ENCODE peak calls at places on chromosome 15, in nine cellular contexts. S is lower lobe of right lung, W is HCT116, Q is fibroblast of mammary gland, J is PC-3, C is neuronal stem cell, I is H7, A is Peyer's patch, Y is Panc1. R is an unnamed sample.

GRCh38 chr15:74780983-74781672 is 752 bp upstream of the CSK start:
- DNase-seq in S (no peak), W (no peak), Q (peak), J (no peak), C (no peak), I (no peak), A (peak), Y (no peak), R (peak)

GRCh38 chr15:81386947-81387346 is 12.9 kb upstream of the TMC3 start:
- DNase-seq in S (no peak), W (no peak), Q (no peak), J (peak), C (no peak), I (no peak), A (no peak), Y (no peak), R (no peak)

GRCh38 chr15:49154799-49155109 is 645 bp downstream of the COPS2 start:
- DNase-seq in S (no peak), W (no peak), Q (no peak), J (no peak), C (no peak), I (no peak), A (no peak), Y (no peak), R (no peak)

GRCh38 chr15:38562278-38562677 is 2.3 kb downstream of the RASGRP1 start:
- DNase-seq in S (no peak), W (no peak), Q (no peak), J (no peak), C (no peak), I (peak), A (no peak), Y (no peak), R (no peak)

GRCh38 chr15:101201411-101202174 is 50.3 kb downstream of the CHSY1 start:
- DNase-seq in S (peak), W (peak), Q (peak), J (peak), C (peak), I (peak), A (peak), Y (peak), R (peak)

GRCh38 chr15:65192016-65192415 is 6.9 kb upstream of the CLPX start:
- DNase-seq in S (no peak), W (peak), Q (peak), J (peak), C (no peak), I (no peak), A (no peak), Y (no peak), R (peak)

GRCh38 chr15:73560501-73561117 is 72.6 kb downstream of the NPTN start:
- DNase-seq in S (no peak), W (peak), Q (peak), J (peak), C (no peak), I (no peak), A (no peak), Y (peak), R (peak)

GRCh38 chr15:52012210-52012609 is 6.8 kb upstream of the MAPK6 start:
- DNase-seq in S (no peak), W (no peak), Q (no peak), J (no peak), C (no peak), I (no peak), A (no peak), Y (no peak), R (no peak)

GRCh38 chr15:57596978-57597377 is 5.3 kb downstream of the MYZAP start:
- DNase-seq in S (no peak), W (no peak), Q (no peak), J (peak), C (no peak), I (no peak), A (no peak), Y (no peak), R (no peak)

GRCh38 chr15:60973637-60974415 is 255.3 kb downstream of the RORA start:
- DNase-seq in S (no peak), W (no peak), Q (peak), J (peak), C (peak), I (no peak), A (no peak), Y (no peak), R (peak)

GRCh38 chr15:66722757-66723540 is 20.9 kb downstream of the SMAD6 start:
- DNase-seq in S (no peak), W (no peak), Q (no peak), J (no peak), C (no peak), I (no peak), A (no peak), Y (no peak), R (no peak)

GRCh38 chr15:31295660-31296059 is 31.0 kb upstream of the KLF13 start:
- DNase-seq in S (no peak), W (no peak), Q (no peak), J (no peak), C (no peak), I (no peak), A (no peak), Y (no peak), R (no peak)

GRCh38 chr15:62749445-62749844 is 293.1 kb upstream of the TPM1 start:
- DNase-seq in S (no peak), W (no peak), Q (no peak), J (no peak), C (no peak), I (peak), A (no peak), Y (no peak), R (no peak)

GRCh38 chr15:29677871-29678431 is 144.3 kb downstream of the TJP1 start:
- DNase-seq in S (no peak), W (no peak), Q (no peak), J (no peak), C (no peak), I (no peak), A (no peak), Y (no peak), R (no peak)

GRCh38 chr15:57570994-57571393 is 20.7 kb upstream of the MYZAP start:
- DNase-seq in S (no peak), W (peak), Q (peak), J (peak), C (no peak), I (no peak), A (no peak), Y (no peak), R (no peak)

GRCh38 chr15:70383856-70384255 is 286.1 kb upstream of the TLE3 start:
- DNase-seq in S (no peak), W (no peak), Q (no peak), J (no peak), C (no peak), I (no peak), A (no peak), Y (no peak), R (no peak)

GRCh38 chr15:66682865-66683264 is 19.2 kb upstream of the SMAD6 start:
- DNase-seq in S (no peak), W (no peak), Q (peak), J (no peak), C (no peak), I (no peak), A (no peak), Y (no peak), R (no peak)

GRCh38 chr15:85407421-85408269 is 27.2 kb downstream of the AKAP13 start:
- DNase-seq in S (no peak), W (no peak), Q (peak), J (peak), C (no peak), I (no peak), A (no peak), Y (no peak), R (peak)

GRCh38 chr15:66901336-66902100 is 163.9 kb upstream of the SMAD3 start:
- DNase-seq in S (no peak), W (no peak), Q (peak), J (peak), C (no peak), I (no peak), A (no peak), Y (no peak), R (no peak)

GRCh38 chr15:100923076-100923475 is 3.9 kb downstream of the LRRK1 start:
- DNase-seq in S (no peak), W (no peak), Q (no peak), J (no peak), C (no peak), I (no peak), A (no peak), Y (no peak), R (no peak)

GRCh38 chr15:96344706-96345559 is 14.4 kb downstream of the NR2F2 start:
- DNase-seq in S (no peak), W (no peak), Q (no peak), J (no peak), C (no peak), I (peak), A (no peak), Y (no peak), R (no peak)

GRCh38 chr15:96342611-96343528 is 12.4 kb downstream of the NR2F2 start:
- DNase-seq in S (no peak), W (no peak), Q (peak), J (no peak), C (no peak), I (peak), A (no peak), Y (no peak), R (no peak)

GRCh38 chr15:96342143-96342466 is 11.6 kb downstream of the NR2F2 start:
- DNase-seq in S (no peak), W (no peak), Q (no peak), J (no peak), C (no peak), I (no peak), A (no peak), Y (no peak), R (no peak)

GRCh38 chr15:96344120-96344705 is 13.7 kb downstream of the NR2F2 start:
- DNase-seq in S (no peak), W (no peak), Q (no peak), J (no peak), C (no peak), I (peak), A (no peak), Y (no peak), R (no peak)

DNA sequence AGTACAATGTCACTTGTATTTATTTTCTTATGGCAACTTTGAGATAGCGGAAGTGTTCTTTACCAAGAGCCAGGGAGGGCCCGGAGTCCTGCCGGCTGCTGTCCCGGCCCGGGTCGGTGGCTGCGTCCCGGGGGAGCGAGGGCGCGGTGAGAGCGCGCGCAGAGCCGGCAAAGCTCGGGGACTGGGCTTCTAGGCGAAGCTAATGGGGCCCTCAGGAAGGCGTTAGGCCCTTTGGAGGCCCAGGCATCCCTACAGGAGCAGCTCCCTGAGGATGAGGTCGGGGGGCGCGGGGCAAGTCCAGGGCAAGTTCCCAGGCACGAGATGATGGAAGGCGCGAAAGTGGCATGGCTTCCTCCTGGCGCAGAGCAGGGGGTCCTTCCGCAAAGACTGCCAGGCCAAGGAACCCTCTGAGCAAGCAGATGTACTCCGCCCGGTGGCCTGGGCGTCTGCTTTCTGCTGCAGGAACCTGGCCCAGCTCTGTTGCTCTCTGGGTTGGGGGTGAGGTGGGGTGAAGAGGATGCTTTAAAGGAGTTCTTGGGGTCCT is 13.1 kb downstream of the NR2F2 start:
- DNase-seq in S (no peak), W (no peak), Q (no peak), J (no peak), C (no peak), I (peak), A (no peak), Y (no peak), R (no peak)
- H3K4me3 ChIP-seq in S (peak), W (no peak), Q (no peak), J (no peak), C (no peak), I (no peak), A (peak), Y (no peak), R (no peak)

GRCh38 chr15:82832601-82833209 is 23.3 kb downstream of the WHAMM start:
- DNase-seq in S (no peak), W (peak), Q (peak), J (peak), C (no peak), I (peak), A (no peak), Y (peak), R (no peak)
- H3K4me3 ChIP-seq in S (no peak), W (peak), Q (no peak), J (peak), C (no peak), I (no peak), A (no peak), Y (no peak), R (no peak)

DNA sequence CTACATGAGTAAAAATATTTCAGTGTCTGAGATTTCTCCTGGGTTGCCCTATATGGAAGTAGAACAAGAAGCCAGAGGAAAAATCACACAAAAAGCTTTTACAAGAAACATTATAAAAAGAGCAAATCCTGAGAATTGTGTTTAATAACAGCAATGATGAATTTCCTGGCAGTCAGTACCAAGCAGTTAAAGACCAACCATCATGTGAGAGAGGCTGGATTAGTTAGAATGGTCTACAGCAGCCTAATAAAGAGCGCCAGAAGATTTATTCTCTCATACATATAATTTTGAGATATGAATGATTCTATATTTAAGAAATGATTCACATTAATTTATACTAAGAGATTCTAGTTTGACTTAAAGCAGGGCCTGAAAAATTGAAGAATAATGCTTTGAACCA is 59.8 kb upstream of the DPH6 start:
- DNase-seq in S (no peak), W (no peak), Q (no peak), J (no peak), C (no peak), I (no peak), A (no peak), Y (no peak), R (no peak)
- H3K4me3 ChIP-seq in S (no peak), W (no peak), Q (no peak), J (no peak), C (no peak), I (no peak), A (no peak), Y (no peak), R (no peak)

GRCh38 chr15:90994059-90994416 is 297 bp downstream of the PRC1 start:
- DNase-seq in S (peak), W (no peak), Q (no peak), J (no peak), C (peak), I (peak), A (no peak), Y (no peak), R (peak)
- H3K4me3 ChIP-seq in S (peak), W (peak), Q (peak), J (peak), C (peak), I (peak), A (peak), Y (peak), R (peak)

GRCh38 chr15:23877502-23878412 is 190.7 kb upstream of the NDN start:
- DNase-seq in S (peak), W (no peak), Q (peak), J (peak), C (peak), I (peak), A (no peak), Y (no peak), R (peak)
- H3K4me3 ChIP-seq in S (no peak), W (no peak), Q (no peak), J (no peak), C (peak), I (peak), A (no peak), Y (no peak), R (peak)

GRCh38 chr15:95169701-95170459 is 938.5 kb downstream of the MCTP2 start:
- DNase-seq in S (no peak), W (no peak), Q (peak), J (no peak), C (no peak), I (no peak), A (no peak), Y (no peak), R (peak)
- H3K4me3 ChIP-seq in S (peak), W (no peak), Q (peak), J (no peak), C (no peak), I (no peak), A (no peak), Y (no peak), R (no peak)

GRCh38 chr15:90482124-90483011 is 47.4 kb upstream of the CRTC3 start:
- DNase-seq in S (no peak), W (peak), Q (peak), J (peak), C (peak), I (peak), A (peak), Y (peak), R (peak)

GRCh38 chr15:90483012-90483307 is 46.8 kb upstream of the CRTC3 start:
- DNase-seq in S (no peak), W (no peak), Q (no peak), J (no peak), C (no peak), I (no peak), A (no peak), Y (no peak), R (no peak)

GRCh38 chr15:90479656-90480055 is 50.1 kb upstream of the CRTC3 start:
- DNase-seq in S (no peak), W (peak), Q (no peak), J (peak), C (no peak), I (no peak), A (no peak), Y (no peak), R (no peak)

GRCh38 chr15:90478981-90479481 is 50.7 kb upstream of the CRTC3 start:
- DNase-seq in S (no peak), W (peak), Q (no peak), J (peak), C (no peak), I (no peak), A (no peak), Y (no peak), R (no peak)

DNA sequence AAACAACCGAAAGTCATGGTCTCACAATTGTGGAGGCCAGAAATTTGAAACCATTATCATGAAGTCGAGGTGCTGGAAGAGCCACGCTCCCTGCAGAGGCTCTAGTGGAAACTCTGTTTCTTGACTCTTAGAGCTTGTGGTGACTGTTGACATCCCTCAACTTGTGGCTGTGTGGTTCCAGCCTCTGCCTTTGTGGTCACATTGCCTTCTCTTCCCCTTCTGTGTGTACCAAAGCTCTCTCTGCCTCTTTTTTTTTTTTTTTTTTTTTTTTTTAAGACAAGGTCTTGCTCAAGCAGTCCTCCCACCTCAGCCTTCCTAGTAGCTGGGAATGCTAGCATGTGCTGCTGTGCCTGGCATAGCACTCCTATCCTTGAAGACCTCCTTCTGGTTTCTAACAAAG is 48.7 kb upstream of the CRTC3 start:
- DNase-seq in S (no peak), W (no peak), Q (no peak), J (no peak), C (no peak), I (no peak), A (peak), Y (no peak), R (peak)
- H3K4me3 ChIP-seq in S (no peak), W (no peak), Q (no peak), J (no peak), C (no peak), I (no peak), A (no peak), Y (no peak), R (no peak)

R was measured in cardiac muscle cell.